ENCODE peak calls at places on chromosomes 6 and 20, in eight cellular contexts. T is mucosa of descending colon, G is NB4, V is body of pancreas, B is HFFc6, M is foreskin fibroblast, X is fibroblast of lung, F is neural crest cell. R is an unnamed sample.
A peak's percentile ranks its signal among the peaks of the same experiment; 100 is the strongest.

GRCh38 chr6:28756555-28756918 is 167.2 kb downstream of the TRIM27 start:
- DNase-seq in T (no peak), G (no peak), V (no peak), B (no peak), M (no peak), X (no peak), F (no peak), R (no peak)

GRCh38 chr20:59812286-59813125 is 120.9 kb downstream of the SYCP2 start:
- DNase-seq in T (no peak), G (no peak), V (no peak), B (no peak), M (no peak), X (no peak), F (no peak), R (no peak)

GRCh38 chr6:145694083-145694737 is 41.1 kb downstream of the EPM2A start:
- DNase-seq in T (no peak), G (no peak), V (no peak), B (no peak), M (no peak), X (no peak), F (no peak), R (no peak)

GRCh38 chr20:51128198-51128597 is 105.3 kb upstream of the KCNG1 start:
- DNase-seq in T (no peak), G (no peak), V (no peak), B (peak; percentile 78), M (peak; percentile 68), X (peak; percentile 75), F (no peak), R (peak; percentile 5)

GRCh38 chr6:35046862-35047261 is 94.3 kb downstream of the TCP11 start:
- DNase-seq in T (no peak), G (peak; percentile 88), V (no peak), B (no peak), M (peak; percentile 33), X (no peak), F (no peak), R (no peak)

GRCh38 chr20:8213831-8214587 is 81.9 kb downstream of the PLCB1 start:
- DNase-seq in T (no peak), G (no peak), V (no peak), B (no peak), M (no peak), X (no peak), F (no peak), R (no peak)

GRCh38 chr20:49534314-49534713 is 33.6 kb downstream of the PTGIS start:
- DNase-seq in T (peak; percentile 78), G (peak; percentile 74), V (peak; percentile 57), B (peak; percentile 41), M (peak; percentile 76), X (peak; percentile 47), F (peak; percentile 79), R (peak; percentile 22)

GRCh38 chr6:1836690-1837089 is 227.0 kb downstream of the FOXC1 start:
- DNase-seq in T (no peak), G (no peak), V (no peak), B (no peak), M (no peak), X (no peak), F (no peak), R (no peak)

GRCh38 chr6:18595774-18596528 is 208.8 kb downstream of the RNF144B start:
- DNase-seq in T (peak; percentile 81), G (peak; percentile 63), V (peak; percentile 63), B (peak; percentile 48), M (peak; percentile 86), X (peak; percentile 76), F (peak; percentile 83), R (peak; percentile 40)

GRCh38 chr6:43883698-43884659 is 114.0 kb downstream of the VEGFA start:
- DNase-seq in T (peak; percentile 14), G (peak; percentile 82), V (peak; percentile 69), B (no peak), M (no peak), X (no peak), F (no peak), R (no peak)

GRCh38 chr20:51287628-51288413 is 254.7 kb downstream of the NFATC2 start:
- DNase-seq in T (no peak), G (no peak), V (no peak), B (no peak), M (no peak), X (no peak), F (no peak), R (no peak)

GRCh38 chr6:34955447-34955846 is 66.4 kb downstream of the ANKS1A start:
- DNase-seq in T (no peak), G (peak; percentile 72), V (peak; percentile 32), B (no peak), M (no peak), X (no peak), F (no peak), R (no peak)

GRCh38 chr6:63773200-63773599 is 137.6 kb downstream of the PHF3 start:
- DNase-seq in T (no peak), G (no peak), V (no peak), B (no peak), M (no peak), X (no peak), F (no peak), R (no peak)

GRCh38 chr6:7341271-7341670 is 28.3 kb upstream of the SSR1 start:
- DNase-seq in T (no peak), G (no peak), V (no peak), B (no peak), M (no peak), X (no peak), F (no peak), R (no peak)

GRCh38 chr6:43941174-43941573 is 171.2 kb downstream of the VEGFA start:
- DNase-seq in T (no peak), G (no peak), V (no peak), B (no peak), M (no peak), X (no peak), F (no peak), R (no peak)

GRCh38 chr6:19715166-19715558 is 122.0 kb upstream of the ID4 start:
- DNase-seq in T (no peak), G (no peak), V (no peak), B (no peak), M (no peak), X (no peak), F (no peak), R (no peak)

GRCh38 chr20:36929290-36929689 is 22.2 kb downstream of the SAMHD1 start:
- DNase-seq in T (no peak), G (no peak), V (no peak), B (peak; percentile 34), M (peak; percentile 69), X (peak; percentile 52), F (no peak), R (no peak)

GRCh38 chr6:14321992-14322772 is 204.6 kb downstream of the CD83 start:
- DNase-seq in T (peak; percentile 58), G (no peak), V (no peak), B (no peak), M (no peak), X (peak; percentile 4), F (no peak), R (no peak)

GRCh38 chr20:24998631-24999445 is 6.3 kb upstream of the APMAP start:
- DNase-seq in T (no peak), G (no peak), V (no peak), B (no peak), M (peak; percentile 39), X (no peak), F (no peak), R (no peak)

GRCh38 chr6:20724443-20724842 is 190.2 kb downstream of the CDKAL1 start:
- DNase-seq in T (no peak), G (no peak), V (no peak), B (no peak), M (no peak), X (no peak), F (no peak), R (no peak)
- TF ChIP-seq CTCF in T (no peak), G (no peak), V (no peak), B (no peak), M (no peak), X (no peak), F (no peak), R (no peak)

GRCh38 chr6:168314948-168315347 is 4.6 kb downstream of the DACT2 start:
- DNase-seq in T (peak; percentile 35), G (no peak), V (peak; percentile 16), B (no peak), M (no peak), X (no peak), F (no peak), R (no peak)
- TF ChIP-seq CTCF in T (no peak), G (no peak), V (peak; percentile 14), B (no peak), M (no peak), X (no peak), F (peak; percentile 40), R (no peak)

GRCh38 chr6:30730611-30731435 is 10.7 kb downstream of the TUBB start:
- DNase-seq in T (peak; percentile 88), G (peak; percentile 78), V (peak; percentile 91), B (no peak), M (peak; percentile 69), X (peak; percentile 49), F (peak; percentile 57), R (no peak)

GRCh38 chr6:30725713-30726505 is 5.8 kb downstream of the TUBB start:
- DNase-seq in T (no peak), G (peak; percentile 54), V (no peak), B (peak; percentile 68), M (peak; percentile 80), X (peak; percentile 46), F (no peak), R (no peak)

GRCh38 chr6:30724906-30725667 is 4.9 kb downstream of the TUBB start:
- DNase-seq in T (no peak), G (peak; percentile 43), V (no peak), B (no peak), M (peak; percentile 56), X (no peak), F (no peak), R (no peak)

GRCh38 chr6:30726506-30727413 is 6.6 kb downstream of the TUBB start:
- DNase-seq in T (no peak), G (no peak), V (no peak), B (peak; percentile 24), M (peak; percentile 34), X (no peak), F (no peak), R (no peak)

GRCh38 chr6:30727920-30728605 is 7.9 kb downstream of the TUBB start:
- DNase-seq in T (no peak), G (peak; percentile 38), V (no peak), B (peak; percentile 54), M (peak; percentile 78), X (peak; percentile 73), F (no peak), R (no peak)
- TF ChIP-seq CTCF in T (no peak), G (no peak), V (no peak), B (peak; percentile 55), M (peak; percentile 40), X (peak; percentile 46), F (peak; percentile 30), R (peak; percentile 37)

DNA sequence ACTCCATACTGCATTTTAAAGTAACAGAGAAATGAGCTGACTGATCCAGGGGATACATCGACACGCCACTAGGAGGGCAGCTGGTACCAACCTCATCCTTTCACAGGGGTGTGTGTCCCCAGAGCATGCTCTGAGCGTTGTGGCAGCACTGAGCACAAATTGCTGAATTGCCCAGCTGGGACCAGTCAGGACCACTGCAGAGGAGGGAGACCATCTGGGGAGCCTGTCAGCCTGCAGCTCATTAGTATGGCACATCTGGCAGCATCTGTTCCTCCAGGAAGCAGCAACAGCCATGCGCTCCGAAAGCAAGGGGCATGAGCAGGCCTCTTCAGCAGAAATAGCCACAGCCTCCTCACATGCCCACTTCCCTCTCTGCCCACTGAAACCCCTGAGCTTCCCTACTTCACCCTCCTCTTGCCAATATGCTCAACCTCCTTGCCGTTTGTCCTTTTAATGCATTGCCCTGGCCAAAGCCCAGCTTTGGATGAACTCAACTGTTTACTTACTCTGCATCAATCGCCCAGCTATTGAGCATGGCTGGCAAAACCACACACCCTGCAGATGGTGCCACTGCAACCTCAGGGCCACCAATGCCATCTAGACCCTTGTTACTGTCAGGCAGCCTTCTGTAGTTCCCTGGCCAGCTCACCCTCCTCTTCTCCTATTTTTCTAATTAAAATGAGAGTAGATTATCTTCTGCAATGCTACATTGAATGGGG is 77.6 kb upstream of the NEDD9 start:
- DNase-seq in T (no peak), G (no peak), V (peak; percentile 17), B (no peak), M (peak; percentile 20), X (peak; percentile 76), F (no peak), R (no peak)
- TF ChIP-seq CTCF in T (no peak), G (no peak), V (no peak), B (no peak), M (no peak), X (no peak), F (no peak), R (no peak)

R was measured in AG09319.